ENCODE peak calls at places on chromosomes 12 and 14, in nine cellular contexts. Y is OCI-LY7; P is AG04450; T is CD4-positive, alpha-beta memory T cell; X is hepatocyte; B is SK-N-SH; H is pancreas; U is GM23248; M is left lung. W is an unnamed sample.

GRCh38 chr14:36672095-36672494 is 10.4 kb downstream of the PAX9 start:
- DNase-seq in Y (no peak), P (no peak), T (no peak), X (no peak), B (no peak), H (no peak), U (no peak), M (no peak), W (no peak)

GRCh38 chr14:21398901-21399300 is 15.1 kb upstream of the SUPT16H start:
- DNase-seq in Y (no peak), P (no peak), T (no peak), X (no peak), B (no peak), H (no peak), U (no peak), M (no peak), W (no peak)

GRCh38 chr14:50000215-50001145 is 107.6 kb downstream of the ARF6 start:
- DNase-seq in Y (peak), P (no peak), T (peak), X (peak), B (peak), H (no peak), U (peak), M (peak), W (peak)

GRCh38 chr12:14810953-14811483 is 3.0 kb downstream of the SMCO3 start:
- DNase-seq in Y (peak), P (no peak), T (no peak), X (peak), B (no peak), H (peak), U (peak), M (no peak), W (peak)

GRCh38 chr14:62988967-62989366 is 56.3 kb downstream of the KCNH5 start:
- DNase-seq in Y (no peak), P (peak), T (no peak), X (no peak), B (no peak), H (no peak), U (no peak), M (no peak), W (no peak)

GRCh38 chr14:89425931-89426330 is 8.9 kb upstream of the FOXN3 start:
- DNase-seq in Y (no peak), P (peak), T (no peak), X (peak), B (no peak), H (no peak), U (peak), M (no peak), W (no peak)

GRCh38 chr12:9367828-9368227 is 159.6 kb upstream of the PZP start:
- DNase-seq in Y (no peak), P (no peak), T (no peak), X (no peak), B (no peak), H (no peak), U (no peak), M (no peak), W (peak)

GRCh38 chr12:80412343-80412953 is 31.6 kb upstream of the PTPRQ start:
- DNase-seq in Y (peak), P (peak), T (no peak), X (peak), B (peak), H (no peak), U (peak), M (no peak), W (peak)

GRCh38 chr14:50541159-50541567 is 8.8 kb upstream of the MAP4K5 start:
- DNase-seq in Y (no peak), P (no peak), T (no peak), X (no peak), B (no peak), H (no peak), U (no peak), M (no peak), W (no peak)

GRCh38 chr14:76546426-76547221 is 170.7 kb downstream of the ESRRB start:
- DNase-seq in Y (peak), P (no peak), T (no peak), X (peak), B (peak), H (no peak), U (peak), M (no peak), W (peak)

GRCh38 chr12:22635812-22636211 is 10.8 kb downstream of the ETNK1 start:
- DNase-seq in Y (no peak), P (no peak), T (no peak), X (no peak), B (no peak), H (no peak), U (peak), M (no peak), W (no peak)

GRCh38 chr14:56107615-56108014 is 10.6 kb upstream of the PELI2 start:
- DNase-seq in Y (no peak), P (no peak), T (no peak), X (no peak), B (no peak), H (peak), U (no peak), M (no peak), W (no peak)

GRCh38 chr14:90620540-90621204 is 195.6 kb downstream of the TTC7B start:
- DNase-seq in Y (no peak), P (no peak), T (no peak), X (no peak), B (no peak), H (no peak), U (no peak), M (no peak), W (no peak)

GRCh38 chr14:37150414-37150813 is 22.0 kb downstream of the SLC25A21 start:
- DNase-seq in Y (peak), P (peak), T (no peak), X (peak), B (peak), H (no peak), U (peak), M (no peak), W (peak)

GRCh38 chr12:117096643-117097042 is 2.6 kb downstream of the TESC start:
- DNase-seq in Y (no peak), P (no peak), T (no peak), X (no peak), B (no peak), H (no peak), U (no peak), M (no peak), W (no peak)

GRCh38 chr12:14664434-14665023 is 31.9 kb downstream of the GUCY2C start:
- DNase-seq in Y (peak), P (no peak), T (peak), X (peak), B (peak), H (peak), U (peak), M (no peak), W (peak)

GRCh38 chr14:47674546-47675238 is 713 bp downstream of the MDGA2 start:
- DNase-seq in Y (no peak), P (no peak), T (no peak), X (peak), B (peak), H (no peak), U (no peak), M (peak), W (peak)

GRCh38 chr12:42590324-42590934 is 883 bp upstream of the PRICKLE1 start:
- DNase-seq in Y (peak), P (no peak), T (no peak), X (peak), B (peak), H (peak), U (peak), M (peak), W (peak)

GRCh38 chr14:64581363-64581762 is 31.6 kb downstream of the PPP1R36 start:
- DNase-seq in Y (no peak), P (no peak), T (no peak), X (no peak), B (no peak), H (no peak), U (no peak), M (no peak), W (no peak)

GRCh38 chr14:77026930-77027537 is 1.5 kb downstream of the IRF2BPL start:
- DNase-seq in Y (peak), P (no peak), T (peak), X (peak), B (peak), H (peak), U (peak), M (peak), W (peak)

GRCh38 chr12:115035536-115036107 is 351.6 kb upstream of the TBX3 start:
- DNase-seq in Y (no peak), P (no peak), T (no peak), X (no peak), B (no peak), H (no peak), U (no peak), M (no peak), W (no peak)

GRCh38 chr12:124754949-124755800 is 108.5 kb downstream of the SCARB1 start:
- DNase-seq in Y (no peak), P (no peak), T (no peak), X (peak), B (peak), H (peak), U (peak), M (peak), W (peak)

GRCh38 chr14:50321009-50321660 is 9.0 kb downstream of the DMAC2L start:
- DNase-seq in Y (peak), P (peak), T (peak), X (peak), B (peak), H (peak), U (peak), M (no peak), W (peak)

GRCh38 chr12:81083018-81083417 is 5.1 kb downstream of the ACSS3 start:
- DNase-seq in Y (no peak), P (no peak), T (no peak), X (no peak), B (no peak), H (no peak), U (no peak), M (no peak), W (no peak)

GRCh38 chr12:70180140-70180539 is 63.1 kb upstream of the CNOT2 start:
- DNase-seq in Y (no peak), P (no peak), T (no peak), X (no peak), B (no peak), H (no peak), U (no peak), M (no peak), W (no peak)

GRCh38 chr12:97308576-97309198 is 153.9 kb upstream of the RMST start:
- DNase-seq in Y (peak), P (peak), T (peak), X (peak), B (no peak), H (no peak), U (peak), M (no peak), W (peak)

GRCh38 chr12:93960521-93960920 is 187.9 kb upstream of the PLXNC1 start:
- DNase-seq in Y (no peak), P (no peak), T (no peak), X (no peak), B (no peak), H (no peak), U (no peak), M (no peak), W (no peak)

GRCh38 chr12:3303410-3304136 is 187.4 kb upstream of the PRMT8 start:
- DNase-seq in Y (no peak), P (no peak), T (no peak), X (peak), B (peak), H (no peak), U (no peak), M (no peak), W (peak)

GRCh38 chr14:55540847-55541773 is 38.9 kb upstream of the KTN1 start:
- DNase-seq in Y (no peak), P (no peak), T (no peak), X (no peak), B (no peak), H (no peak), U (peak), M (no peak), W (no peak)

GRCh38 chr12:46886541-46887041 is 60.8 kb upstream of the SLC38A4 start:
- DNase-seq in Y (no peak), P (no peak), T (no peak), X (no peak), B (no peak), H (no peak), U (peak), M (no peak), W (no peak)

GRCh38 chr12:125013816-125014442 is 20.5 kb downstream of the BRI3BP start:
- DNase-seq in Y (no peak), P (no peak), T (no peak), X (no peak), B (no peak), H (peak), U (no peak), M (no peak), W (no peak)

GRCh38 chr12:108875682-108876361 is 4.1 kb upstream of the DAO start:
- DNase-seq in Y (no peak), P (no peak), T (no peak), X (no peak), B (no peak), H (no peak), U (peak), M (no peak), W (no peak)

GRCh38 chr14:77124345-77125274 is 17.0 kb downstream of the ZDHHC22 start:
- DNase-seq in Y (peak), P (no peak), T (peak), X (peak), B (peak), H (peak), U (peak), M (peak), W (peak)

GRCh38 chr14:34665785-34666425 is 36.0 kb upstream of the SNX6 start:
- DNase-seq in Y (peak), P (peak), T (peak), X (peak), B (no peak), H (no peak), U (peak), M (no peak), W (no peak)

GRCh38 chr12:91441996-91442395 is 259.4 kb upstream of the DCN start:
- DNase-seq in Y (no peak), P (no peak), T (no peak), X (no peak), B (no peak), H (no peak), U (no peak), M (no peak), W (no peak)

GRCh38 chr14:23121401-23121800 is 2.3 kb upstream of the CEBPE start:
- DNase-seq in Y (peak), P (no peak), T (no peak), X (peak), B (no peak), H (peak), U (peak), M (no peak), W (peak)

GRCh38 chr14:23122086-23122485 is 3.0 kb upstream of the CEBPE start:
- DNase-seq in Y (no peak), P (no peak), T (no peak), X (no peak), B (no peak), H (no peak), U (no peak), M (no peak), W (no peak)

GRCh38 chr14:23119362-23120327 is 590 bp upstream of the CEBPE start:
- DNase-seq in Y (peak), P (no peak), T (peak), X (no peak), B (no peak), H (no peak), U (no peak), M (no peak), W (no peak)

GRCh38 chr14:23118506-23119361 is at the start of gene CEBPE:
- DNase-seq in Y (no peak), P (no peak), T (no peak), X (no peak), B (no peak), H (no peak), U (no peak), M (peak), W (no peak)

GRCh38 chr14:23120405-23121251 is 1.6 kb upstream of the CEBPE start:
- DNase-seq in Y (peak), P (peak), T (peak), X (peak), B (peak), H (peak), U (peak), M (peak), W (peak)
- H3K27ac ChIP-seq in Y (peak), P (no peak), T (peak), X (peak), B (no peak), H (no peak), U (peak), M (no peak), W (no peak)

DNA sequence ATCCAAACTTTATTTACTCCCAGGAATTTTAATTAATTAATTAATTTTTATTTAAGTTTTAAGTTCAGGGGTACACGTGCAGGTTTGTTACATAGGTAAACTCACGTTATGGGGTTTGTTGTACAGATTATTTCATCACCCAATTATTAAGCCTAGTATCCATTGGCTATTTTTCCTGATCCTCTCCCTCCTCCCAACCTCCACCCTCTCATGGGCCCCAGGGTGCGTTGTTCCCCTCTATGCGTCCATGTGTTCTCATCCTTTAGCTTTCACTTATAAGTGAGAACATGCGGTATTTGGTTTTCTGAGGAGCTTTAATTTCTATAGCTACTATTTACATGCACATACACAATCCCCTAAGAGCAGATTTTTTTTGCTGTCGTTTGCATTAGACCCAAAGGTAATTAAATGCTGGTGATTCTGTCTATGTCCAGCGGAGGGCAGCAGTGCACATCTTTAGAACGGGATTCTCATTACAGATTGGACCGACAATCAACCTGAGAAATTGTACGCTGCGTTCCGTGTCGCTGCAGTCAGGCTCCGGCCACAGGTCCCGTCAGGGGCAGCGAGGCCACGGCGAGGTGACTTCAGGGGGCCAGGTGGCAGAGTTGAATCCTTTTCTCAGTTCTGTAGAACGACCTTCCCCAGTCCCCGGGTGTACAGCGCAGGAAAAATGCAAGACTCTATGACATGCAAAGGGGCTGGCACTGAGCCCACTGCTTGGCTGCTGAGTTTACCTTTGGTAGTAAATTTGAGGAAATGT is 11.6 kb downstream of the TMEM30B start:
- DNase-seq in Y (peak), P (no peak), T (peak), X (peak), B (peak), H (peak), U (peak), M (peak), W (peak)
- H3K4me3 ChIP-seq in Y (no peak), P (peak), T (peak), X (no peak), B (peak), H (no peak), U (peak), M (no peak), W (peak)

GRCh38 chr14:75063491-75064204 is at the start of gene ACYP1:
- DNase-seq in Y (peak), P (peak), T (peak), X (peak), B (peak), H (peak), U (peak), M (peak), W (peak)

GRCh38 chr14:75064205-75064567 is 362 bp upstream of the ACYP1 start:
- DNase-seq in Y (no peak), P (no peak), T (no peak), X (no peak), B (no peak), H (no peak), U (no peak), M (no peak), W (no peak)

GRCh38 chr14:75060420-75060819 is 3.4 kb downstream of the ACYP1 start:
- DNase-seq in Y (no peak), P (no peak), T (no peak), X (no peak), B (no peak), H (no peak), U (no peak), M (no peak), W (no peak)

GRCh38 chr14:75059642-75060041 is 4.2 kb downstream of the ACYP1 start:
- DNase-seq in Y (no peak), P (no peak), T (no peak), X (no peak), B (no peak), H (no peak), U (peak), M (no peak), W (no peak)

DNA sequence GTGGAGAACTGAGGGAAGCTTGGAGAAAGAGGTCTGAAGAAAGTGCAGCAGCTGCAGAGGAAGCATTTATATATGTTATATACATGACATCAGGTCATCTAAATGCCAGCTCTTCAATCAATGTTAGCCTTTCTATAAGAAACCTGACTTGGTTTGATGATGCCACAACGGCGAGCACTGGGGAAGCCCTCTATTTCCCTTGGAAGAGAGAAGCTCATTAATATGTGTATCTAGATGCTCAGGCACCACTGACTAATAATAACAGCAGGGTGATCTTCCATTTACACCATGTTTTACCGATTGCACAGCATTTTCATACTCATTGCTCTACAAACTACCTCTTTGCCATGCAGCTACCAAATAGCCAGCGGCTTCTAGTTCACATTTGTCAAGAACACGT is 811 bp downstream of the ACYP1 start:
- DNase-seq in Y (peak), P (no peak), T (no peak), X (no peak), B (no peak), H (no peak), U (peak), M (no peak), W (no peak)
- H3K27ac ChIP-seq in Y (peak), P (peak), T (peak), X (peak), B (peak), H (no peak), U (no peak), M (no peak), W (peak)

GRCh38 chr12:6323995-6324711 is 13.7 kb downstream of the PLEKHG6 start:
- DNase-seq in Y (no peak), P (no peak), T (no peak), X (no peak), B (no peak), H (peak), U (no peak), M (no peak), W (no peak)
- H3K4me3 ChIP-seq in Y (peak), P (no peak), T (no peak), X (no peak), B (no peak), H (no peak), U (no peak), M (no peak), W (no peak)

DNA sequence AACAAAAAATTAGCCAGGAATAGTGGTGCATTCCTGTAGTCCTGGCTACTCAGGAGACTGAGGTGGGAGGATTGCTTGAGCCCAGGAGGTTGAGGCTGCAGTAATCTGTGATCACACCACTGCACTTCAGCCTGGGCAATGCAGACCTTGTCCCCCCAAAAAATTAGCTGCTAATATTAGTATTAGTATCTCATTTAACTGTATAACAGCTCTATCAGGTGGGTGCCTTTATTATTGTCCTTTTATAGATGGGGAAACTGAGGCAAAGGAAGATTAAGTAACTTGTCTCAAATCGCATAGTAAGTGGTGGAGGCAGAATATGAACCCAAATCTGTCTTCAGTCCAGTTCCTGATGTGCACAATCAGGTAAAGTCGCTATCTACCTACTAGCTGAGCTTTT is 142.3 kb upstream of the CRY1 start:
- DNase-seq in Y (no peak), P (no peak), T (no peak), X (no peak), B (no peak), H (no peak), U (no peak), M (no peak), W (no peak)
- H3K27ac ChIP-seq in Y (no peak), P (no peak), T (no peak), X (no peak), B (no peak), H (no peak), U (no peak), M (no peak), W (no peak)

GRCh38 chr12:54002915-54003339 is 3.0 kb downstream of the HOXC9 start:
- DNase-seq in Y (no peak), P (no peak), T (no peak), X (no peak), B (no peak), H (no peak), U (no peak), M (no peak), W (no peak)

GRCh38 chr12:54000774-54001114 is 783 bp downstream of the HOXC9 start:
- DNase-seq in Y (no peak), P (no peak), T (no peak), X (no peak), B (no peak), H (no peak), U (no peak), M (no peak), W (no peak)

GRCh38 chr12:54000105-54000773 is at the start of gene HOXC9:
- DNase-seq in Y (no peak), P (no peak), T (no peak), X (no peak), B (peak), H (no peak), U (peak), M (no peak), W (no peak)

GRCh38 chr12:54002278-54002914 is 2.4 kb downstream of the HOXC9 start:
- DNase-seq in Y (no peak), P (no peak), T (no peak), X (no peak), B (no peak), H (no peak), U (no peak), M (no peak), W (no peak)

GRCh38 chr12:54001283-54002187 is 1.6 kb downstream of the HOXC9 start:
- DNase-seq in Y (no peak), P (no peak), T (no peak), X (no peak), B (no peak), H (no peak), U (no peak), M (no peak), W (no peak)
- H3K4me3 ChIP-seq in Y (no peak), P (no peak), T (no peak), X (no peak), B (peak), H (no peak), U (no peak), M (no peak), W (no peak)